ENCODE peak calls at places on chromosomes 7 and 10, in five cellular contexts. V is K562, D is ovary, S is GM12892, X is upper lobe of left lung. Q is an unnamed sample.

GRCh38 chr10:32937824-32938482 is 20.1 kb downstream of the ITGB1 start:
- DNase-seq in S (no peak), X (no peak), V (no peak), D (no peak), Q (no peak)

GRCh38 chr7:47080816-47081215 is 501.1 kb downstream of the TNS3 start:
- DNase-seq in D (no peak), S (no peak), X (no peak), V (no peak), Q (no peak)

GRCh38 chr10:58631715-58632114 is 119.0 kb downstream of the BICC1 start:
- DNase-seq in S (no peak), D (no peak), V (no peak), X (no peak), Q (no peak)

GRCh38 chr10:93515071-93515962 is 18.9 kb downstream of the CEP55 start:
- DNase-seq in S (no peak), X (no peak), D (no peak), V (no peak), Q (no peak)

GRCh38 chr7:148163246-148163645 is 427.3 kb upstream of the C7orf33 start:
- DNase-seq in S (no peak), X (no peak), V (no peak), D (no peak), Q (no peak)

GRCh38 chr7:78178319-78178718 is 379.7 kb downstream of the PHTF2 start:
- DNase-seq in X (no peak), D (no peak), V (no peak), S (no peak), Q (no peak)

GRCh38 chr7:44477063-44477830 is 13.2 kb downstream of the NUDCD3 start:
- DNase-seq in S (no peak), V (peak; percentile 70), D (peak; percentile 12), X (no peak), Q (no peak)

GRCh38 chr7:3087243-3087642 is 43.6 kb upstream of the CARD11 start:
- DNase-seq in D (no peak), V (no peak), X (no peak), S (no peak), Q (no peak)

GRCh38 chr10:7457478-7458316 is 46.9 kb upstream of the SFMBT2 start:
- DNase-seq in S (no peak), V (no peak), X (no peak), D (no peak), Q (no peak)

GRCh38 chr7:142939226-142939910 is at the start of gene LLCFC1:
- DNase-seq in S (peak; percentile 41), X (no peak), V (peak; percentile 75), D (no peak), Q (peak; percentile 51)

GRCh38 chr10:110353244-110354119 is 48.8 kb upstream of the SMNDC1 start:
- DNase-seq in V (no peak), D (no peak), S (no peak), X (peak; percentile 15), Q (no peak)

GRCh38 chr10:124287791-124288190 is 130.9 kb downstream of the OAT start:
- DNase-seq in X (no peak), D (no peak), V (no peak), S (no peak), Q (no peak)

GRCh38 chr10:114043532-114044250 is at the start of gene ADRB1:
- DNase-seq in S (peak; percentile 61), X (peak; percentile 92), D (no peak), V (peak; percentile 15), Q (peak; percentile 75)

GRCh38 chr10:51892965-51893658 is 193.7 kb upstream of the CSTF2T start:
- DNase-seq in S (no peak), V (no peak), D (no peak), X (no peak), Q (no peak)

GRCh38 chr7:29340691-29341090 is 146.1 kb downstream of the CHN2 start:
- DNase-seq in X (no peak), S (no peak), V (no peak), D (no peak), Q (no peak)

GRCh38 chr7:74627699-74628411 is 29.7 kb upstream of the GTF2I start:
- DNase-seq in S (no peak), V (no peak), X (no peak), D (peak; percentile 62), Q (no peak)

GRCh38 chr7:21256310-21256877 is 171.5 kb upstream of the SP4 start:
- DNase-seq in V (no peak), S (no peak), D (no peak), X (no peak), Q (no peak)

GRCh38 chr10:107583974-107584373 is 419.5 kb upstream of the SORCS1 start:
- DNase-seq in S (no peak), D (no peak), X (no peak), V (no peak), Q (no peak)

GRCh38 chr7:11726251-11727155 is 105.5 kb downstream of the THSD7A start:
- DNase-seq in S (no peak), D (no peak), X (no peak), V (no peak), Q (no peak)

GRCh38 chr10:3455385-3456334 is 283.1 kb upstream of the PITRM1 start:
- DNase-seq in X (no peak), D (no peak), S (no peak), V (no peak), Q (no peak)

GRCh38 chr10:34079702-34080484 is 735.2 kb downstream of the PARD3 start:
- DNase-seq in X (no peak), V (no peak), D (no peak), S (no peak), Q (no peak)

GRCh38 chr7:24318326-24318725 is 34.3 kb downstream of the NPY start:
- DNase-seq in D (no peak), V (peak; percentile 38), S (peak; percentile 18), X (no peak), Q (peak; percentile 5)

GRCh38 chr7:135184254-135184841 is 13.8 kb upstream of the CYREN start:
- DNase-seq in X (no peak), D (no peak), V (peak; percentile 63), S (no peak), Q (no peak)

GRCh38 chr7:135181929-135182678 is 11.6 kb upstream of the CYREN start:
- DNase-seq in V (no peak), D (no peak), S (no peak), X (peak; percentile 74), Q (no peak)

GRCh38 chr7:135185471-135186260 is 15.2 kb upstream of the CYREN start:
- DNase-seq in S (no peak), D (no peak), V (no peak), X (no peak), Q (no peak)

GRCh38 chr7:135181261-135181928 is 10.9 kb upstream of the CYREN start:
- DNase-seq in S (no peak), D (no peak), X (no peak), V (no peak), Q (no peak)

GRCh38 chr7:135183478-135183877 is 13.0 kb upstream of the CYREN start:
- DNase-seq in D (no peak), V (no peak), S (no peak), X (no peak), Q (no peak)
- TF ChIP-seq POLR2A in D (no peak), V (no peak), S (no peak), X (no peak), Q (no peak)

DNA sequence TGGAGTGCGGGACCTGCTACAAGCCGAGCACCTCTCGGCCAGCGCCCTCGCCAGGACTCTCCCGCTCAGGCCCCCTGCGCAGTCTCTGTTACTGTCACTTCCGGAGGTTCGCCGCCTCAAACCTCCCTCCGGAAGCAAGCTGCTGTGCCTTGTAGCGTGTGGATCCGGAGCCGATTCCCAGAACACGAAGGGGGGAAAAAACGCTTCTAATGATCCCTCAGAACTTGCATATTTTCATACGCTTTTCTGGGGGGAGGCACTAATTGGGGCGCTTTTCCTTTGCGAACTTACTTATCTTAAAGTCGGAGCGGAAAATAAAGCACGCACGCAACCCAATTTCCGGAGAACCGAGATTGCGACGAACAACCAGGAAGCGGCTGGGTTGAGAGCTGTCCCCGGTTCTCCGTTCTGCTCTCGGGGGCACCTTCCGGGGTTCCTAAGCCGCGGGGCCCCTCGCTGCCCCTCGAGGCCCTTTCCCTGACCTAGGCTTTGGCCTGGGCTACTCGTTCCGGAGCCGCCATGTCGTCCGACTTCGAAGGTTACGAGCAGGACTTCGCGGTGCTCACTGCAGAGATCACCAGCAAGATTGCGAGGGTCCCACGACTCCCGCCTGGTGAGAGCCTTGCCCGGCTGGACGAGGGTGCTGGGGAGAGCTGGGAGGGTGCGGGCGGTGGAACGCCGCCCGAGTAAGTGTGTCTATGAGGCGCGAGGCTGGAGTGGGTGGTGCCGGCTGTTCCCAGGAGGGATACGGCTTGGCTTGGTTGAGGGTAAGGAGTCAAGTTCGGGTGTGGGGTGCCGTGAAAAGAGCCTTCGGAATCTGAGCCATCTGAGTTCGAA is at the start of the genes VTI1A and ZDHHC6:
- DNase-seq in D (peak; percentile 81), X (peak; percentile 88), V (peak; percentile 80), S (peak; percentile 60), Q (peak; percentile 60)
- TF ChIP-seq POLR2A in D (peak; percentile 62), X (no peak), V (peak; percentile 65), S (peak; percentile 94), Q (peak; percentile 91)

DNA sequence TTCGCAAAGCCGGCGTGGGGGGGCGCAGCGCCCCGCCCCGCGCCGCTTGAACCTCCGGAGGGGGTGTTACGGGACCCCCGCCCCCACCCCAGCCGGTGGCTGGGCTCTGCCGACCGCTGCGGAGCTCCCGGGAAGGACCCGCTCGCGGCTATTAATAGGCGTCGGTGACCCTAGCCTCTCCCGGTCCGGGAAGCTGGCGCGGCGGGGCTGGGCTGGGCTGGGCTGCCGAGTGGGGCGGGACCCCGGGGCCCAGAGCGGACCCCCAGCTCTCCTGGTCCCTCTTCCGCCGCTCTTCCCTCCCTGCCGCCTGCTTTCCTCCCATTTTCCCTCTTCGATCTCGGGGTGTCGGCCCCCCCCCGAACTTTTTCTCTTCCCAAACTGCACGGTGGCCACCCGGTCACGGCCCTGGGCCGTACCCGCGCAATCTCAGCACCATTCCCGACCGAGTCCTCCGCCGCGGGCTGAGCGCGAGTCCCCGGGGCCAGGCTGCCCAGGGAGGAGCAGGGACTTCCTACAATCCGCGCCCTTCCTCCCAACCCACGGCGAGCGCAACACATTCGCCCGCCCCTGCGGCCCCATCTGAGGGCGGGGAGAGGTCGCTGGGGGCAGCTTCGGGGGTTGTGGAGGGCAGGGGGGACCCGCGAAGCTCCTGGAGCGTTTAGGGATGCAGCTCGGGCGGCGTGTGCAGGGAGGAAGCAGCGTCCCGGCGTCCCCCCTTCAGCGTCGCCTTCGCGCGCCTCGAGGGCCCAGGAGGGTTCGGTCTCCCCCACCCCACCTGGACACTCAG is 3.1 kb upstream of the ELFN1 start:
- DNase-seq in X (peak; percentile 85), D (no peak), V (peak; percentile 43), S (peak; percentile 42), Q (no peak)
- TF ChIP-seq POLR2A in X (no peak), D (no peak), V (no peak), S (no peak), Q (no peak)

GRCh38 chr10:88270871-88271713 is 312.0 kb downstream of the RNLS start:
- DNase-seq in V (no peak), S (peak; percentile 13), D (peak; percentile 15), X (no peak), Q (peak; percentile 18)
- TF ChIP-seq POLR2A in V (no peak), S (no peak), D (no peak), X (no peak), Q (no peak)

GRCh38 chr7:48090095-48090805 is 1.2 kb downstream of the UPP1 start:
- DNase-seq in X (peak; percentile 86), S (no peak), V (no peak), D (no peak), Q (no peak)
- TF ChIP-seq POLR2A in X (no peak), S (no peak), V (no peak), D (no peak), Q (no peak)

GRCh38 chr10:67884313-67884841 is at the start of gene SIRT1:
- DNase-seq in S (peak; percentile 80), D (peak; percentile 97), X (peak; percentile 99), V (peak; percentile 98), Q (peak; percentile 80)
- TF ChIP-seq POLR2A in S (peak; percentile 97), D (peak; percentile 90), X (peak; percentile 46), V (peak; percentile 87), Q (peak; percentile 97)

Q was measured in GM12891.